ENCODE peak calls at places on chromosomes 16 and 17, in five cellular contexts. V, M, P, Z and T are unnamed samples.

GRCh38 chr17:44417553-44417952 is 28.1 kb upstream of the ITGA2B start:
- DNase-seq in M (peak), V (no peak), P (no peak), Z (peak), T (peak)

GRCh38 chr16:50228364-50228868 is 37.9 kb upstream of the ADCY7 start:
- DNase-seq in M (no peak), P (no peak), Z (no peak), V (peak), T (no peak)

GRCh38 chr17:1511756-1512321 is 4.6 kb downstream of the INPP5K start:
- DNase-seq in V (peak), Z (no peak), P (no peak), M (no peak), T (no peak)

GRCh38 chr17:521168-521525 is 168.5 kb upstream of the RPH3AL start:
- DNase-seq in Z (peak), M (no peak), P (no peak), V (no peak), T (peak)

GRCh38 chr17:1976683-1977064 is 48.5 kb downstream of the RTN4RL1 start:
- DNase-seq in P (no peak), M (no peak), V (no peak), Z (no peak), T (no peak)

GRCh38 chr17:8887834-8888703 is 20.6 kb upstream of the PIK3R6 start:
- DNase-seq in V (peak), P (no peak), Z (no peak), M (no peak), T (peak)

GRCh38 chr17:29575511-29576213 is 7.2 kb downstream of the TP53I13 start:
- DNase-seq in M (no peak), Z (no peak), V (no peak), P (no peak), T (no peak)

GRCh38 chr17:60594747-60595146 is 5.2 kb upstream of the PPM1D start:
- DNase-seq in P (no peak), M (no peak), V (no peak), Z (no peak), T (no peak)

GRCh38 chr17:16135461-16135860 is 79.9 kb downstream of the NCOR1 start:
- DNase-seq in Z (no peak), V (no peak), P (no peak), M (no peak), T (no peak)

GRCh38 chr16:31471875-31472558 is at the start of gene TGFB1I1:
- DNase-seq in V (no peak), Z (no peak), P (no peak), M (no peak), T (peak)

GRCh38 chr17:45372325-45372869 is 55.6 kb upstream of the MAP3K14 start:
- DNase-seq in V (no peak), M (no peak), P (peak), Z (no peak), T (no peak)

GRCh38 chr16:79439866-79440265 is 160.7 kb downstream of the MAF start:
- DNase-seq in V (no peak), P (no peak), Z (no peak), M (no peak), T (no peak)

GRCh38 chr16:48117217-48118105 is 38.3 kb downstream of the ABCC12 start:
- DNase-seq in M (peak), P (no peak), Z (no peak), V (peak), T (peak)

GRCh38 chr16:85393674-85394510 is 219.2 kb upstream of the GSE1 start:
- DNase-seq in M (peak), P (peak), V (peak), Z (no peak), T (peak)

GRCh38 chr16:525520-526180 is 1.9 kb upstream of the CAPN15 start:
- DNase-seq in V (peak), P (no peak), M (peak), Z (peak), T (peak)

GRCh38 chr17:418421-418751 is 65.8 kb upstream of the RPH3AL start:
- DNase-seq in P (no peak), M (no peak), Z (no peak), V (no peak), T (no peak)

GRCh38 chr17:74147966-74148365 is 55.5 kb upstream of the RPL38 start:
- DNase-seq in P (peak), M (no peak), V (no peak), Z (no peak), T (no peak)

GRCh38 chr17:82718986-82719685 is 2.6 kb downstream of the FN3KRP start:
- DNase-seq in Z (no peak), V (no peak), M (no peak), P (no peak), T (no peak)

GRCh38 chr17:3916825-3917224 is 560 bp upstream of the P2RX1 start:
- DNase-seq in M (no peak), Z (no peak), V (no peak), P (no peak), T (no peak)

GRCh38 chr16:2460391-2460713 is 443 bp downstream of the TEDC2 start:
- DNase-seq in Z (no peak), V (no peak), P (no peak), M (no peak), T (no peak)

GRCh38 chr17:67602974-67603373 is 114.8 kb upstream of the NOL11 start:
- DNase-seq in P (peak), Z (peak), V (peak), M (peak), T (peak)

GRCh38 chr17:16002708-16003265 is 3.2 kb downstream of the TTC19 start:
- DNase-seq in Z (no peak), M (no peak), V (no peak), P (no peak), T (no peak)

GRCh38 chr17:76074390-76075363 is at the start of gene GALR2:
- DNase-seq in Z (no peak), M (no peak), P (peak), V (no peak), T (no peak)

GRCh38 chr16:85798283-85798776 is 1.0 kb downstream of the EMC8 start:
- DNase-seq in V (peak), Z (no peak), M (no peak), P (no peak), T (no peak)

GRCh38 chr16:85929259-85929704 is 30.3 kb downstream of the IRF8 start:
- DNase-seq in V (no peak), M (no peak), Z (no peak), P (no peak), T (no peak)

GRCh38 chr17:62900096-62900495 is 65.9 kb upstream of the TANC2 start:
- DNase-seq in V (no peak), Z (no peak), M (no peak), P (no peak), T (no peak)

GRCh38 chr16:75216127-75216526 is 2.7 kb upstream of the CTRB1 start:
- DNase-seq in Z (no peak), V (no peak), P (no peak), M (no peak), T (peak)

GRCh38 chr17:45246861-45247428 is 14.9 kb downstream of the SPATA32 start:
- DNase-seq in M (no peak), P (peak), V (peak), Z (no peak), T (no peak)

GRCh38 chr17:37024181-37024637 is 75.5 kb downstream of the AATF start:
- DNase-seq in P (no peak), M (no peak), V (no peak), Z (no peak), T (no peak)

GRCh38 chr16:55645986-55646385 is 9.8 kb upstream of the SLC6A2 start:
- DNase-seq in M (no peak), V (no peak), P (no peak), Z (no peak), T (no peak)

GRCh38 chr16:55643161-55643970 is 12.4 kb upstream of the SLC6A2 start:
- DNase-seq in Z (no peak), V (peak), P (no peak), M (no peak), T (no peak)

GRCh38 chr16:55651841-55652824 is 3.7 kb upstream of the SLC6A2 start:
- DNase-seq in P (no peak), M (no peak), Z (no peak), V (no peak), T (no peak)

GRCh38 chr16:55647343-55647742 is 8.4 kb upstream of the SLC6A2 start:
- DNase-seq in M (no peak), Z (no peak), P (no peak), V (no peak), T (no peak)

GRCh38 chr16:55647798-55648197 is 8.0 kb upstream of the SLC6A2 start:
- DNase-seq in M (no peak), P (no peak), V (no peak), Z (no peak), T (no peak)
- TF ChIP-seq CTCF in M (no peak), P (peak), V (no peak), Z (no peak), T (no peak)

GRCh38 chr17:77644981-77645380 is 313.5 kb upstream of the TNRC6C start:
- DNase-seq in M (no peak), V (peak), P (no peak), Z (no peak), T (no peak)
- TF ChIP-seq CTCF in M (peak), V (no peak), P (no peak), Z (no peak), T (no peak)

DNA sequence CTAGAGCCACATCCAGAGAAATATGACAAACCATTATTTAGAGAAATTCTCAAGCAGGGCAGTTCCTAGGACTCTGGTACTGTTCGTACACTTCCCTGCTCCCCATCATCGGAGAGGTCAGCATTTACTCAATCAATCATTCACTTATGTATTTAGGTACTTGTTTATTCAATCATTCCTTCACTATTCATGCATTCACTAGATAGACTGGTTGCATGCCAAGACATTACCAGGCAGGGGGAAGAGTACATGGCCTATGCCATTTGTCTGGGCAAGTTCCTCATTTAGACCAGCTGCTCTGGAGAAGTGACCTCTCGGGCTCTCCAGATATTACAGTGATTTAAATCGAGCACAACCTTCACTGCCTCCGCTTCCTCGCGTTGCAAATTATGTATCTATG is 603.4 kb downstream of the KCNJ2 start:
- DNase-seq in M (no peak), Z (no peak), P (no peak), V (no peak), T (no peak)
- TF ChIP-seq CTCF in M (no peak), Z (no peak), P (no peak), V (no peak), T (no peak)

GRCh38 chr16:24073321-24073720 is 182.8 kb upstream of the CACNG3 start:
- DNase-seq in V (no peak), M (no peak), Z (no peak), P (no peak), T (no peak)

GRCh38 chr16:24071990-24072389 is 184.1 kb upstream of the CACNG3 start:
- DNase-seq in M (no peak), Z (no peak), P (no peak), V (no peak), T (no peak)

GRCh38 chr16:24069036-24069590 is 187.0 kb upstream of the CACNG3 start:
- DNase-seq in M (no peak), P (no peak), V (no peak), Z (no peak), T (no peak)

GRCh38 chr16:24074574-24074973 is 181.6 kb upstream of the CACNG3 start:
- DNase-seq in P (no peak), Z (no peak), V (peak), M (no peak), T (no peak)

GRCh38 chr16:24070851-24071250 is 185.3 kb upstream of the CACNG3 start:
- DNase-seq in P (no peak), Z (no peak), V (peak), M (peak), T (no peak)
- TF ChIP-seq CTCF in P (peak), Z (peak), V (peak), M (peak), T (peak)

DNA sequence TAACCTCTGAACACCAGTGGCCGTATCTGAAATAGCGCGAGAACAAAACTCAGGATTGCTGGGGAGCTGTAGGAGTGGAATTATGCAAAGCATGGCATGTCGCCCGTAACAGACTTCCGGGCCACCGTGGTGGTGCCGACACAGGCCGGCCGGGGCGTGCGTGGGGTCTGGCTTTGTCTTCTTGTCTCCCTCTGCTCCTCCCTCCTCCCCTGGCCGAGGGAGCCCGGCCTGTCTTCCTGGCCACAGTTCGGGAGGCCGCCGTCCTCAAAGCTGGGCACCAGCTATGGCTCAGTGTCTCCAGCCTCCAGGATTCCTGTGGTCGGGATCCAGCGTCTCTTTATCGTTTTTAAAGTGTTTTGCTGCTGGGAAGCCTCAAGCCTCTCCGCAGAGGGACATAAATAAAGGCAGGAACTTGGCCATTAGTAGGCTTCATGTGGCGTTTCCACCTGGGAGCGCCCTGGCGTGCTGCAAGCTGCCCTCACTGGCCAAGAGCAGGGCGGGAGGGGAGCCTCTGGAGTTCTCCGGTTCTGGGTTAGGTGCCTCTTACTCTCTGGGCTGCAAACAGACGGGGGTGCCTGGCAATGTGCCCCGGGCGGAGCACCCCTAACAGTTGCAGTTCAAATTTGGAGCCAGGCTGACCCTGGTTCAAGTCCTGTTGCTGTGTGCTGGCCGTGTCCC is 22.0 kb upstream of the NPTX1 start:
- DNase-seq in Z (peak), M (no peak), P (no peak), V (no peak), T (peak)
- TF ChIP-seq CTCF in Z (no peak), M (no peak), P (no peak), V (no peak), T (no peak)

GRCh38 chr17:36002631-36003030 is 1.3 kb upstream of the CCL15 start:
- DNase-seq in P (no peak), Z (no peak), V (no peak), M (peak), T (no peak)
- TF ChIP-seq CTCF in P (no peak), Z (no peak), V (no peak), M (peak), T (no peak)

GRCh38 chr17:35555695-35556094 is 4.9 kb downstream of the SLFN14 start:
- DNase-seq in P (no peak), M (no peak), Z (no peak), V (peak), T (no peak)
- TF ChIP-seq CTCF in P (peak), M (no peak), Z (peak), V (peak), T (peak)

DNA sequence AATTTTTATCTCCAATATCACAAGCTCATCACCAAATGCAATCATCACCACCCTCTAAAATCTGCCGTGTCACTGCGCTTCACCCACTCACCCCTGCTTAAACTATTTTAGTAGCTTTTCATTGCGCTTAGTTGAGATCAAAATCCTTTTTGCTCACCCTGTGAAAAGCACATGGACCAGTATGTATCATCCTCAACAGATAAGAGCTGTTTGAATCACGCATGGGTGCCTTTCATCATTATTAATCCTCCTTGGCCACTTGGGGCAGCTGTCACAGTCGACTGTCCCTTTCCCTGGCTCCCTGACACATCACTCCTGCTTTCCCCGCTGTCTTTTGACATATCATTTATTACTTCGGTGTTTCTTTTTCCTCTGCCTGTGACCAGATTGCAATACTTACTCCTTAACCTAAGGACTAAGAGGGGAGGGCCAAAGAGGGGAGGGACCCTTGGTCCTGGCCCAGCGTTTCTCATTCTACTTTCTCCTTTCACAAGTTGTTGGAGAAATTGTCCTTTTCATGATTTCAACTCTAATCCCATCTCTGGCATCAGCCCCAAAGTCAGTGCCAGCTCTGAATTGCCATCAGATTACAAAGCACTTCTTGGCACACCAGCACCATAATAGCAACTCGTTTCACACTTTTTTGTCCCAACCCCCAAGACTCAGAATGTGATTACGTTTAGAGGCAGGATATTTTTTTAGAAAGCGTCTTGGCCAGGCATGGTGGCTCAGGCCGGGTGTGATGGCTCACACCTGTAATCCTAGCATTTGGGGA is 8.6 kb upstream of the KDM6B start:
- DNase-seq in Z (no peak), V (peak), M (no peak), P (no peak), T (no peak)
- TF ChIP-seq CTCF in Z (peak), V (peak), M (no peak), P (peak), T (no peak)